ENCODE peak calls at places on chromosomes 13 and 19, in four cellular contexts. K, X, S and G are unnamed samples.

GRCh38 chr13:50339291-50339690 is 324.0 kb downstream of the KCNRG start:
- DNase-seq in K (no peak), X (no peak), S (no peak), G (no peak)

GRCh38 chr13:41005709-41006108 is 13.4 kb downstream of the ELF1 start:
- DNase-seq in K (no peak), X (no peak), S (no peak), G (no peak)

GRCh38 chr19:794989-795658 is 2.1 kb upstream of the PTBP1 start:
- DNase-seq in K (no peak), X (no peak), S (no peak), G (no peak)

GRCh38 chr13:98674968-98675528 is 77.4 kb downstream of the SLC15A1 start:
- DNase-seq in K (no peak), X (peak), S (no peak), G (peak)

GRCh38 chr13:110758195-110758594 is 44.7 kb downstream of the ING1 start:
- DNase-seq in K (no peak), X (no peak), S (no peak), G (no peak)

GRCh38 chr13:30154931-30155330 is 152.4 kb downstream of the KATNAL1 start:
- DNase-seq in K (no peak), X (no peak), S (no peak), G (no peak)

GRCh38 chr19:13689050-13689449 is 75.3 kb upstream of the MRI1 start:
- DNase-seq in K (no peak), X (peak), S (no peak), G (no peak)

GRCh38 chr13:34464011-34464410 is 478.1 kb upstream of the NBEA start:
- DNase-seq in K (no peak), X (no peak), S (no peak), G (no peak)

GRCh38 chr19:46513461-46514236 is 18.0 kb upstream of the PNMA8B start:
- DNase-seq in K (peak), X (peak), S (peak), G (peak)

GRCh38 chr19:47691090-47691489 is 22.1 kb upstream of the EHD2 start:
- DNase-seq in K (no peak), X (no peak), S (no peak), G (no peak)

GRCh38 chr19:16457195-16457953 is 14.4 kb downstream of the EPS15L1 start:
- DNase-seq in K (no peak), X (peak), S (no peak), G (peak)

GRCh38 chr13:114024603-114025431 is 50.9 kb upstream of the C13orf46 start:
- DNase-seq in K (no peak), X (no peak), S (no peak), G (no peak)

GRCh38 chr19:43545276-43545675 is 12.3 kb downstream of the ZNF575 start:
- DNase-seq in K (no peak), X (no peak), S (no peak), G (no peak)

GRCh38 chr13:41985788-41986508 is 25.0 kb upstream of the VWA8 start:
- DNase-seq in K (no peak), X (no peak), S (no peak), G (no peak)

GRCh38 chr19:53553865-53554791 is 16.2 kb downstream of the ZNF331 start:
- DNase-seq in K (peak), X (no peak), S (peak), G (no peak)

GRCh38 chr19:6088677-6089063 is 21.6 kb downstream of the RFX2 start:
- DNase-seq in K (no peak), X (no peak), S (no peak), G (no peak)

GRCh38 chr19:19110410-19111137 is 27.7 kb downstream of the TMEM161A start:
- DNase-seq in K (no peak), X (peak), S (no peak), G (peak)

GRCh38 chr19:14440049-14440448 is 6.9 kb downstream of the PKN1 start:
- DNase-seq in K (no peak), X (no peak), S (peak), G (no peak)

GRCh38 chr13:23623394-23623793 is 53.2 kb downstream of the TNFRSF19 start:
- DNase-seq in K (no peak), X (no peak), S (no peak), G (no peak)